ENCODE peak calls at places on chromosomes 3 and 15, in nine cellular contexts. B is WERI-Rb-1, R is HCT116, T is stomach, L is PC-3, O is K562, K is left ventricle myocardium inferior, Q is cardiac muscle cell, A is vagina. I is an unnamed sample.

GRCh38 chr15:61820212-61820611 is 240.0 kb downstream of the VPS13C start:
- DNase-seq in R (no peak), O (no peak), T (no peak), L (no peak), K (no peak), Q (no peak), B (no peak), A (no peak), I (no peak)

GRCh38 chr3:128060473-128061381 is 8.5 kb downstream of the SEC61A1 start:
- DNase-seq in O (no peak), L (peak; percentile 33), T (no peak), K (no peak), A (no peak), B (no peak), Q (no peak), R (no peak), I (no peak)

GRCh38 chr3:138186803-138187295 is 252 bp upstream of the ARMC8 start:
- DNase-seq in L (peak; percentile 81), Q (peak; percentile 94), K (peak; percentile 93), B (peak; percentile 89), O (peak; percentile 88), T (peak; percentile 93), A (no peak), R (no peak), I (peak; percentile 92)

GRCh38 chr15:90154861-90155626 is 46.1 kb upstream of the SEMA4B start:
- DNase-seq in O (peak; percentile 42), B (no peak), L (peak; percentile 97), A (no peak), Q (no peak), K (no peak), R (no peak), T (no peak), I (peak; percentile 35)

GRCh38 chr3:23806322-23807160 is 786 bp downstream of the UBE2E1 start:
- DNase-seq in A (no peak), R (no peak), L (no peak), K (peak; percentile 34), Q (peak; percentile 72), B (peak; percentile 23), O (peak; percentile 74), T (no peak), I (peak; percentile 67)

GRCh38 chr3:52366527-52366926 is 50.4 kb downstream of the DNAH1 start:
- DNase-seq in B (no peak), L (no peak), K (no peak), O (no peak), R (no peak), A (no peak), Q (no peak), T (no peak), I (no peak)

GRCh38 chr15:35181538-35181937 is 96.4 kb upstream of the NANOGP8 start:
- DNase-seq in L (peak; percentile 61), T (no peak), K (no peak), A (no peak), O (no peak), Q (no peak), R (peak; percentile 3), B (no peak), I (no peak)

GRCh38 chr3:184874709-184875644 is 63.0 kb downstream of the VPS8 start:
- DNase-seq in O (peak; percentile 31), R (peak; percentile 8), A (no peak), L (peak; percentile 63), B (peak; percentile 44), T (no peak), K (no peak), Q (peak; percentile 45), I (peak; percentile 47)

GRCh38 chr3:80233576-80233975 is 465.8 kb upstream of the ROBO1 start:
- DNase-seq in K (no peak), L (peak; percentile 79), T (no peak), B (no peak), A (no peak), O (no peak), Q (no peak), R (no peak), I (no peak)

GRCh38 chr3:13539285-13539625 is 9.7 kb upstream of the FBLN2 start:
- DNase-seq in T (no peak), O (no peak), K (no peak), B (no peak), L (peak; percentile 80), A (no peak), R (no peak), Q (no peak), I (no peak)

GRCh38 chr15:63501256-63502089 is 2.9 kb upstream of the USP3 start:
- DNase-seq in R (no peak), T (peak; percentile 80), L (peak; percentile 79), K (peak; percentile 85), O (no peak), B (no peak), A (peak; percentile 92), Q (peak; percentile 37), I (peak; percentile 31)

GRCh38 chr15:85164841-85165466 is 183.3 kb downstream of the PDE8A start:
- DNase-seq in B (no peak), A (no peak), R (no peak), K (no peak), O (no peak), L (peak; percentile 26), T (no peak), Q (no peak), I (no peak)

DNA sequence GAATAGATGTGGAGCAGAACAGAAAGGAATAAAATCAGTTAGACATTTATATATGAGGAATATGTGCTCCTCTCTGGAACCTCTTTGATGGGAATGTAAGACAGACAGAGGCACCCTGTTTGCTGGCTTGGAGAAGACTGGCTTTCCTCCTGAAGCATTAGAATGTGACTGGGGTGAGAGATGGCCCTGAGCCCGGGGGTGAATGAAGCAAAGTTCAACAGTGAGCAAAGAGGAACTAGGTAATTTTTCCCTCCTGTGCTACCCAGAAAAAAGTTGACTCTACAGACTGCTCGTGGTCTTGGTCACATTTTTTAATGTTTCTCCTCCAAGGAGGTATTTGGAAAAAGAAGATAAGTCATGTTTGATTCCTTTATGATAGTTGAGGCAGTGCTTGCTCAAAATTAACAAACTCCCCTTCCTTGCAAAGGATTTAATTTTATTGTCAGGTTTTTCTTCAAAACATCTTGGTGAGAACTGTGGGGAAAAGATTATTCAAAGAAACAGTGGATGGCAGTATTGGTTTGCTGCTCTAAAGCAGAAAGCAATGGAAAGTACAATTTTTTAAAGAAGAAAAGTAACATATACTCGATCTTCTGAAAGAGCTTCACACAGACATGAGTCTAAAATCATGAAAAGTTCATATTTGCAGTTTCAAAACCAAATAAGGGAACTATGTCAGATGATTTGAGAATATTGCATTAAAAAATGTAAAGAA is 370.4 kb upstream of the CDIN1 start:
- DNase-seq in Q (no peak), K (no peak), B (no peak), T (no peak), O (no peak), L (no peak), R (no peak), A (no peak), I (no peak)
- TF ChIP-seq CTCF in Q (peak; percentile 20), K (no peak), B (no peak), T (no peak), O (no peak), L (peak; percentile 46), R (peak; percentile 17), A (no peak), I (no peak)

GRCh38 chr15:25250011-25250596 is 188.7 kb downstream of the UBE3A start:
- DNase-seq in Q (no peak), O (no peak), K (peak; percentile 6), L (no peak), A (no peak), T (peak; percentile 21), B (no peak), R (no peak), I (no peak)

GRCh38 chr15:25248583-25249235 is 190.1 kb downstream of the UBE3A start:
- DNase-seq in B (no peak), O (no peak), T (peak; percentile 22), A (no peak), K (peak; percentile 8), Q (no peak), R (no peak), L (no peak), I (no peak)

GRCh38 chr15:25249236-25250010 is 189.4 kb downstream of the UBE3A start:
- DNase-seq in A (no peak), O (no peak), Q (no peak), B (no peak), K (no peak), L (no peak), R (no peak), T (peak; percentile 22), I (no peak)

GRCh38 chr15:25251700-25252390 is 187.0 kb downstream of the UBE3A start:
- DNase-seq in B (no peak), L (no peak), T (peak; percentile 21), Q (no peak), O (no peak), A (no peak), K (peak; percentile 5), R (no peak), I (no peak)

DNA sequence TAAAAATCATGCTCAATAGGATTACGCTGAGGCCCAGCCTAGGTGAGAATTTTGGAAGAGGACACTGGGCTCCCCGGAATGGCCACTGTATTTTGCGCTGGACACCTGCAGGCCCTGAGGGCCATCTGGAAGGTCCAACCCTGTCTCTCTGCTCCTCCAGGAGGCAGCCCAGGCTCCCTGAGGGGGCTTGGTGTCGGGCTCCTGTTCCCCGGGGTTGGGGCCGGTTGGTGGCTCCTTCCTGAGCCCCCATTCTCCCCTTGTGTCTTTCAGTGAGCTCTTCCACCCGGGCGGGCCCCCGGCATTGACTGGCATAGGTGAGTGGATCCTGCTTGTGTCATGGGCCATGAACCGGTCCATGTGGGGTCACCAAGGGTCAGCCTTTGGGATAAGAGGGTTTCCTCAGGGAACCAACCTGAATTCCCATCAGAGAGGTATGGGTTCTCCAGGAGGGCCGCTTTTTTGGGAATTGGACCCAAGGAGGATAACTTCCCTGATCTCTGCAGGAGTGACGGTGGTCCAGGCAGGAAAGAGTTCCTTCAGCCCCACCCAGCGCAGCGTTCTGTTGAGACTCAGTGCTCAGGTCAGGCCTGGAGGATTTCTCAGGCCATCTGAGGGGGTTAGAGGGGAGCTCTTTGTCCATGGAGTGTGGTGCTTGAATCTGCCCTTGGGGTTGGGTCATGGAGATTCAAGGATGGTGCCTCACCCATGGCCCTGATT is 187.8 kb downstream of the UBE3A start:
- DNase-seq in B (no peak), R (no peak), L (no peak), O (no peak), K (peak; percentile 4), A (no peak), Q (no peak), T (no peak), I (no peak)
- H3K9me3 ChIP-seq in B (peaks cover 17% of the 10 kb centered on the region), R (peaks cover 15% of the 10 kb centered on the region), L (peaks cover 6% of the 10 kb centered on the region), O (no peaks in the 10 kb centered on the region), K (peaks cover 57% of the 10 kb centered on the region), A (no peaks in the 10 kb centered on the region), Q (no peaks in the 10 kb centered on the region), T (peaks cover 91% of the 10 kb centered on the region), I (peaks cover 39% of the 10 kb centered on the region)

GRCh38 chr3:9399746-9400145 is 2.3 kb downstream of the SETD5 start:
- DNase-seq in K (peak; percentile 82), B (peak; percentile 84), L (peak; percentile 75), R (peak; percentile 26), Q (peak; percentile 91), A (peak; percentile 92), T (peak; percentile 70), O (peak; percentile 33), I (peak; percentile 85)
- TF ChIP-seq CTCF in K (peak; percentile 22), B (no peak), L (no peak), R (no peak), Q (peak; percentile 21), A (no peak), T (no peak), O (no peak), I (no peak)

DNA sequence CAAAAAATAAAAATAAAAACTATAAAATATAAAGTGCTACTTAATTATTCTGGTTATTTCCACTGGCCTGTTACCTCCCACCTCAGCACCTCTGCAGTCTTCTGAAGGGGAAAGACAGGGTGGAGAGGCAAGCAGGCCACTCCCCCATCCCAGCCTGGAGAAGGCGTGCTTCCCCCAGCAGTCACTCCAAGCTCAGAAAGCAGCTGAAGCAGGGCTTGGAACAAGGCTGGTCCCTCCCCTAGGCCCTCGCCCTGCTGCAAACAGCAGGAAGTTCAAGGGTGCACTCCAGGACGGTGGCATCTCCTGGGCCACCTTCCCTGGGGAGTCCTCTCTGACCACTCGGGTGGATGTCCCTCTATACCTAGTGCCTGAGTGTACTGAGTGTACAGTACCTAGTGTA is 21.4 kb downstream of the CACNA2D2 start:
- DNase-seq in O (peak; percentile 26), T (no peak), L (no peak), B (peak; percentile 23), R (no peak), Q (peak; percentile 47), K (no peak), A (no peak), I (no peak)
- H3K9me3 ChIP-seq in O (no peaks in the 10 kb centered on the region), T (no peaks in the 10 kb centered on the region), L (no peaks in the 10 kb centered on the region), B (no peaks in the 10 kb centered on the region), R (no peaks in the 10 kb centered on the region), Q (no peaks in the 10 kb centered on the region), K (no peaks in the 10 kb centered on the region), A (no peaks in the 10 kb centered on the region), I (no peaks in the 10 kb centered on the region)